ENCODE peak calls at places on chromosomes 12 and 14, in six cellular contexts. One of them, this sample, is unnamed.

GRCh38 chr12:64826234-64826633 is 1.8 kb downstream of the TBC1D30 start:
- DNase-seq in endothelial cell of umbilical vein: peak; percentile 71
- DNase-seq in A549: no peak
- DNase-seq in GM12878: peak; percentile 66
- DNase-seq in HepG2: no peak
- DNase-seq in K562: peak; percentile 34
- DNase-seq in this sample: peak; percentile 65

GRCh38 chr12:113366827-113367226 is 8.4 kb downstream of the PLBD2 start:
- DNase-seq in endothelial cell of umbilical vein: no peak
- DNase-seq in A549: no peak
- DNase-seq in GM12878: no peak
- DNase-seq in HepG2: no peak
- DNase-seq in K562: no peak
- DNase-seq in this sample: no peak

GRCh38 chr12:103503546-103504480 is 8.0 kb upstream of the C12orf42 start:
- DNase-seq in endothelial cell of umbilical vein: no peak
- DNase-seq in A549: no peak
- DNase-seq in GM12878: no peak
- DNase-seq in HepG2: peak; percentile 13
- DNase-seq in K562: peak; percentile 12
- DNase-seq in this sample: peak; percentile 60

GRCh38 chr12:94266796-94267529 is 118.6 kb downstream of the PLXNC1 start:
- DNase-seq in endothelial cell of umbilical vein: no peak
- DNase-seq in A549: no peak
- DNase-seq in GM12878: no peak
- DNase-seq in HepG2: no peak
- DNase-seq in K562: no peak
- DNase-seq in this sample: peak; percentile 59

GRCh38 chr12:89162704-89163261 is 189.5 kb downstream of the DUSP6 start:
- DNase-seq in endothelial cell of umbilical vein: peak; percentile 96
- DNase-seq in A549: peak; percentile 31
- DNase-seq in GM12878: peak; percentile 23
- DNase-seq in HepG2: no peak
- DNase-seq in K562: no peak
- DNase-seq in this sample: peak; percentile 100

GRCh38 chr14:65453807-65454480 is 41.4 kb downstream of the FUT8 start:
- DNase-seq in endothelial cell of umbilical vein: no peak
- DNase-seq in A549: no peak
- DNase-seq in GM12878: no peak
- DNase-seq in HepG2: no peak
- DNase-seq in K562: no peak
- DNase-seq in this sample: no peak

GRCh38 chr12:27524489-27524835 is 456 bp downstream of the PPFIBP1 start:
- DNase-seq in endothelial cell of umbilical vein: no peak
- DNase-seq in A549: no peak
- DNase-seq in GM12878: no peak
- DNase-seq in HepG2: no peak
- DNase-seq in K562: no peak
- DNase-seq in this sample: no peak

GRCh38 chr14:100709252-100709955 is 17.3 kb upstream of the DLK1 start:
- DNase-seq in endothelial cell of umbilical vein: peak; percentile 24
- DNase-seq in A549: peak; percentile 26
- DNase-seq in GM12878: no peak
- DNase-seq in HepG2: no peak
- DNase-seq in K562: no peak
- DNase-seq in this sample: no peak

GRCh38 chr12:107450541-107450940 is 235.1 kb upstream of the PWP1 start:
- DNase-seq in endothelial cell of umbilical vein: no peak
- DNase-seq in A549: no peak
- DNase-seq in GM12878: no peak
- DNase-seq in HepG2: no peak
- DNase-seq in K562: no peak
- DNase-seq in this sample: no peak

GRCh38 chr14:69013943-69014782 is 35.1 kb upstream of the ACTN1 start:
- DNase-seq in endothelial cell of umbilical vein: peak; percentile 64
- DNase-seq in A549: no peak
- DNase-seq in GM12878: no peak
- DNase-seq in HepG2: peak; percentile 88
- DNase-seq in K562: no peak
- DNase-seq in this sample: peak; percentile 98

GRCh38 chr12:6062427-6063378 is 61.8 kb downstream of the VWF start:
- DNase-seq in endothelial cell of umbilical vein: no peak
- DNase-seq in A549: peak; percentile 77
- DNase-seq in GM12878: no peak
- DNase-seq in HepG2: peak; percentile 24
- DNase-seq in K562: peak; percentile 71
- DNase-seq in this sample: peak; percentile 68

GRCh38 chr14:64038857-64039542 is 186.2 kb downstream of the SYNE2 start:
- DNase-seq in endothelial cell of umbilical vein: no peak
- DNase-seq in A549: no peak
- DNase-seq in GM12878: no peak
- DNase-seq in HepG2: no peak
- DNase-seq in K562: no peak
- DNase-seq in this sample: no peak

GRCh38 chr12:62731378-62731710 is 203.6 kb downstream of the PPM1H start:
- DNase-seq in endothelial cell of umbilical vein: no peak
- DNase-seq in A549: no peak
- DNase-seq in GM12878: no peak
- DNase-seq in HepG2: no peak
- DNase-seq in K562: no peak
- DNase-seq in this sample: no peak

GRCh38 chr14:94427016-94427613 is 25.5 kb downstream of the SERPINA11 start:
- DNase-seq in endothelial cell of umbilical vein: no peak
- DNase-seq in A549: no peak
- DNase-seq in GM12878: no peak
- DNase-seq in HepG2: no peak
- DNase-seq in K562: no peak
- DNase-seq in this sample: no peak

GRCh38 chr14:101502761-101503392 is 58.4 kb upstream of the DIO3 start:
- DNase-seq in endothelial cell of umbilical vein: no peak
- DNase-seq in A549: no peak
- DNase-seq in GM12878: no peak
- DNase-seq in HepG2: no peak
- DNase-seq in K562: no peak
- DNase-seq in this sample: no peak

GRCh38 chr12:6772331-6772695 is at the start of gene LAG3:
- DNase-seq in endothelial cell of umbilical vein: no peak
- DNase-seq in A549: no peak
- DNase-seq in GM12878: no peak
- DNase-seq in HepG2: no peak
- DNase-seq in K562: no peak
- DNase-seq in this sample: no peak

GRCh38 chr12:113174461-113175384 is 10.6 kb downstream of the DDX54 start:
- DNase-seq in endothelial cell of umbilical vein: peak; percentile 66
- DNase-seq in A549: peak; percentile 88
- DNase-seq in GM12878: no peak
- DNase-seq in HepG2: peak; percentile 33
- DNase-seq in K562: peak; percentile 73
- DNase-seq in this sample: peak; percentile 74

GRCh38 chr12:106573239-106573638 is 9.6 kb upstream of the RFX4 start:
- DNase-seq in endothelial cell of umbilical vein: no peak
- DNase-seq in A549: no peak
- DNase-seq in GM12878: no peak
- DNase-seq in HepG2: no peak
- DNase-seq in K562: no peak
- DNase-seq in this sample: no peak

GRCh38 chr12:117151195-117152031 is 38.9 kb downstream of the FBXO21 start:
- DNase-seq in endothelial cell of umbilical vein: peak; percentile 67
- DNase-seq in A549: peak; percentile 75
- DNase-seq in GM12878: no peak
- DNase-seq in HepG2: peak; percentile 39
- DNase-seq in K562: peak; percentile 84
- DNase-seq in this sample: peak; percentile 55

GRCh38 chr14:61132336-61132735 is 148.8 kb downstream of the TMEM30B start:
- DNase-seq in endothelial cell of umbilical vein: no peak
- DNase-seq in A549: no peak
- DNase-seq in GM12878: no peak
- DNase-seq in HepG2: no peak
- DNase-seq in K562: no peak
- DNase-seq in this sample: no peak

GRCh38 chr12:82456633-82457032 is 98.3 kb downstream of the METTL25 start:
- DNase-seq in endothelial cell of umbilical vein: no peak
- DNase-seq in A549: no peak
- DNase-seq in GM12878: no peak
- DNase-seq in HepG2: no peak
- DNase-seq in K562: no peak
- DNase-seq in this sample: no peak

GRCh38 chr12:3490848-3491382 is at the start of gene PRMT8:
- DNase-seq in endothelial cell of umbilical vein: no peak
- DNase-seq in A549: no peak
- DNase-seq in GM12878: no peak
- DNase-seq in HepG2: no peak
- DNase-seq in K562: no peak
- DNase-seq in this sample: no peak

DNA sequence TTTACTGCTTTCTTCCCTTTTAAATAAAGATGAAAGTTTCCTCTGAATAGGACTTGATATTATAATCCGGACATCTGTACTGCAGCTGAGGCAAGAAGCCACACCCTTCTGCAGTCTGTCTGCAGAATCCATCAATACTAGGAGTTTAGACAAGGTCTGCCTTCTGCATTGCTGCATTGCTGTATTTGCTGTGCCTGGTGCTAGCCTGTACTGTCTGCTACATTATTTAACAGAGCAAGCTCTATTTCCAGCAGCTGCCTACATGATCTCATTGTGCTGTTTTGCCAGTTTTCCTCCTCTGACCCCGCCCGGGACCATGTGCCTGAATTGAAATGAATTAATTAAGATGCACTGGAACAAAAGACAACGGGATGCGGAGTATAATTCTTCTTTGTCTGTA is 1.7 kb downstream of the TUBA1A start:
- DNase-seq in endothelial cell of umbilical vein: peak; percentile 50
- DNase-seq in A549: no peak
- DNase-seq in GM12878: no peak
- DNase-seq in HepG2: no peak
- DNase-seq in K562: no peak
- DNase-seq in this sample: no peak
- TF ChIP-seq MYC in endothelial cell of umbilical vein: no peak
- TF ChIP-seq MYC in A549: no peak
- TF ChIP-seq MYC in GM12878: no peak
- TF ChIP-seq MYC in HepG2: no peak
- TF ChIP-seq MYC in K562: no peak
- TF ChIP-seq MYC in this sample: no peak

GRCh38 chr12:110342157-110342556 is 61.1 kb downstream of the ATP2A2 start:
- DNase-seq in endothelial cell of umbilical vein: no peak
- DNase-seq in A549: no peak
- DNase-seq in GM12878: no peak
- DNase-seq in HepG2: no peak
- DNase-seq in K562: no peak
- DNase-seq in this sample: no peak

GRCh38 chr12:110344657-110345056 is 58.9 kb downstream of the ANAPC7 start:
- DNase-seq in endothelial cell of umbilical vein: no peak
- DNase-seq in A549: no peak
- DNase-seq in GM12878: no peak
- DNase-seq in HepG2: no peak
- DNase-seq in K562: no peak
- DNase-seq in this sample: no peak

GRCh38 chr12:110343921-110344555 is 59.5 kb downstream of the ANAPC7 start:
- DNase-seq in endothelial cell of umbilical vein: no peak
- DNase-seq in A549: no peak
- DNase-seq in GM12878: no peak
- DNase-seq in HepG2: no peak
- DNase-seq in K562: no peak
- DNase-seq in this sample: no peak

GRCh38 chr12:110345176-110345651 is 58.3 kb downstream of the ANAPC7 start:
- DNase-seq in endothelial cell of umbilical vein: no peak
- DNase-seq in A549: no peak
- DNase-seq in GM12878: no peak
- DNase-seq in HepG2: peak; percentile 97
- DNase-seq in K562: no peak
- DNase-seq in this sample: peak; percentile 67

GRCh38 chr12:110343114-110343513 is 60.4 kb downstream of the ANAPC7 start:
- DNase-seq in endothelial cell of umbilical vein: no peak
- DNase-seq in A549: no peak
- DNase-seq in GM12878: no peak
- DNase-seq in HepG2: no peak
- DNase-seq in K562: no peak
- DNase-seq in this sample: no peak
- TF ChIP-seq MYC in endothelial cell of umbilical vein: no peak
- TF ChIP-seq MYC in A549: no peak
- TF ChIP-seq MYC in GM12878: no peak
- TF ChIP-seq MYC in HepG2: no peak
- TF ChIP-seq MYC in K562: no peak
- TF ChIP-seq MYC in this sample: no peak

GRCh38 chr12:50572760-50573159 is 68.0 kb downstream of the DIP2B start:
- DNase-seq in endothelial cell of umbilical vein: no peak
- DNase-seq in A549: no peak
- DNase-seq in GM12878: no peak
- DNase-seq in HepG2: no peak
- DNase-seq in K562: no peak
- DNase-seq in this sample: no peak
- TF ChIP-seq MYC in endothelial cell of umbilical vein: no peak
- TF ChIP-seq MYC in A549: no peak
- TF ChIP-seq MYC in GM12878: no peak
- TF ChIP-seq MYC in HepG2: no peak
- TF ChIP-seq MYC in K562: no peak
- TF ChIP-seq MYC in this sample: no peak

GRCh38 chr14:92647499-92648279 is 100.7 kb downstream of the LGMN start:
- DNase-seq in endothelial cell of umbilical vein: no peak
- DNase-seq in A549: no peak
- DNase-seq in GM12878: no peak
- DNase-seq in HepG2: no peak
- DNase-seq in K562: no peak
- DNase-seq in this sample: peak; percentile 78

GRCh38 chr14:92644166-92644565 is 104.3 kb downstream of the LGMN start:
- DNase-seq in endothelial cell of umbilical vein: no peak
- DNase-seq in A549: no peak
- DNase-seq in GM12878: no peak
- DNase-seq in HepG2: no peak
- DNase-seq in K562: no peak
- DNase-seq in this sample: no peak

GRCh38 chr14:92644601-92645515 is 103.6 kb downstream of the LGMN start:
- DNase-seq in endothelial cell of umbilical vein: no peak
- DNase-seq in A549: no peak
- DNase-seq in GM12878: no peak
- DNase-seq in HepG2: no peak
- DNase-seq in K562: no peak
- DNase-seq in this sample: peak; percentile 1

GRCh38 chr14:92646952-92647461 is 101.4 kb downstream of the LGMN start:
- DNase-seq in endothelial cell of umbilical vein: peak; percentile 31
- DNase-seq in A549: no peak
- DNase-seq in GM12878: no peak
- DNase-seq in HepG2: no peak
- DNase-seq in K562: no peak
- DNase-seq in this sample: no peak

DNA sequence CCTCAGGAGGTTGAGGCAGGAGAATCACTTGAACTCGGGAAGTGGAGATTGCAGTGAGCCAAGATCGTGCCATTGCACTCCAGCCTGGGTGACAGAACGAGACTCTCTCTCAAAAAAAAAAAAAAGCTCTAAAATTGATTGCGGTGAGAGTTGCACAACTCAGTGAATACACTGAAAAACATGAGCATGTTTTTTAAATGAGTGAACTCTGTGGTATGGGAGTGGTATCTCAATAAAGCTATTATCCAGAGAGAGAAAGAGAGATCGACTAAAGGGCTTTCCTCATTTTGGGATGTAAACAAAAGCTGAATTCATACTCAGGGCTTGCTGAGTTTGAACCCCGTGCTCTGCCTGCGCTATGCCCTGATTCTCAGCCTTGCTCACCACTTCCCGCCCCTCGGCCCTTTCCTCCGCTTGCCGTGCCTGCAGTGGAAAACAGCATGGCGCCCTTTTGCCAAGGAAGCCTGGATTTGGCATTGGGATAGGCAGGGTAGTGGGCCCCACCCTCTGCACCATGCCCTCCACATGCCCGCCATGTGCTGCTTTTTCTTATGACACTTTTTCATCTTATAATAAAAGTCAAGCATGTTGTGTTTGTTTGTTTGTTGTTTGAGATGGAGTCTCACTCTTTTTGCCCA is 102.5 kb downstream of the LGMN start:
- DNase-seq in endothelial cell of umbilical vein: no peak
- DNase-seq in A549: no peak
- DNase-seq in GM12878: no peak
- DNase-seq in HepG2: no peak
- DNase-seq in K562: no peak
- DNase-seq in this sample: peak; percentile 80
- TF ChIP-seq MYC in endothelial cell of umbilical vein: no peak
- TF ChIP-seq MYC in A549: no peak
- TF ChIP-seq MYC in GM12878: no peak
- TF ChIP-seq MYC in HepG2: no peak
- TF ChIP-seq MYC in K562: no peak
- TF ChIP-seq MYC in this sample: no peak

This sample was measured in NB4.